ENCODE peak calls at places on chromosomes 16 and 17, in eight cellular contexts. W is A549; H is ascending aorta; M is hepatocyte; F is lung; O is CD8-positive, alpha-beta memory T cell; G is pancreas; I is effector memory CD4-positive, alpha-beta T cell. L is an unnamed sample. For H3K4me1, the result is how much of the 10 kb centered on the place peaks cover.

GRCh38 chr16:72992142-72992601 is 55.8 kb downstream of the ZFHX3 start:
- DNase-seq in W (no peak), H (peak), M (peak), F (no peak), O (no peak), G (no peak), I (no peak), L (no peak)

GRCh38 chr16:46972971-46973456 is 460 bp downstream of the DNAJA2 start:
- DNase-seq in W (no peak), H (peak), M (peak), F (peak), O (peak), G (peak), I (no peak), L (no peak)

GRCh38 chr17:66467766-66468165 is 165.4 kb downstream of the PRKCA start:
- DNase-seq in W (no peak), H (no peak), M (no peak), F (no peak), O (no peak), G (no peak), I (no peak), L (no peak)

GRCh38 chr17:40417258-40417608 is 463 bp downstream of the TOP2A start:
- DNase-seq in W (no peak), H (no peak), M (peak), F (no peak), O (no peak), G (no peak), I (no peak), L (peak)

GRCh38 chr17:73765824-73766563 is 121.7 kb upstream of the SDK2 start:
- DNase-seq in W (no peak), H (no peak), M (no peak), F (no peak), O (no peak), G (no peak), I (no peak), L (no peak)

GRCh38 chr16:68356249-68356918 is 45.6 kb downstream of the PRMT7 start:
- DNase-seq in W (no peak), H (no peak), M (no peak), F (no peak), O (peak), G (no peak), I (peak), L (peak)

GRCh38 chr16:87580855-87581261 is 21.4 kb upstream of the JPH3 start:
- DNase-seq in W (no peak), H (no peak), M (no peak), F (no peak), O (no peak), G (no peak), I (no peak), L (no peak)

GRCh38 chr17:5138616-5139453 is 23.0 kb downstream of the USP6 start:
- DNase-seq in W (no peak), H (no peak), M (no peak), F (peak), O (no peak), G (no peak), I (no peak), L (no peak)

GRCh38 chr17:4174556-4174955 is 31.6 kb downstream of the CYB5D2 start:
- DNase-seq in W (no peak), H (no peak), M (no peak), F (no peak), O (no peak), G (no peak), I (no peak), L (no peak)

GRCh38 chr16:28014851-28015250 is 48.7 kb downstream of the GSG1L start:
- DNase-seq in W (no peak), H (no peak), M (no peak), F (no peak), O (no peak), G (no peak), I (no peak), L (no peak)

GRCh38 chr17:58401287-58401686 is 16.0 kb downstream of the RNF43 start:
- DNase-seq in W (no peak), H (no peak), M (no peak), F (no peak), O (no peak), G (no peak), I (no peak), L (peak)

GRCh38 chr17:21036361-21036881 is 6.4 kb downstream of the USP22 start:
- DNase-seq in W (no peak), H (no peak), M (no peak), F (no peak), O (no peak), G (no peak), I (no peak), L (no peak)

GRCh38 chr17:41010421-41010820 is 1.5 kb upstream of the KRTAP3-1 start:
- DNase-seq in W (no peak), H (no peak), M (no peak), F (no peak), O (no peak), G (no peak), I (no peak), L (no peak)

GRCh38 chr17:38572665-38573365 is 32.9 kb downstream of the SRCIN1 start:
- DNase-seq in W (peak), H (no peak), M (peak), F (no peak), O (no peak), G (peak), I (no peak), L (no peak)

GRCh38 chr17:47205419-47205963 is 3.7 kb upstream of the MYL4 start:
- DNase-seq in W (no peak), H (peak), M (peak), F (peak), O (peak), G (peak), I (peak), L (peak)

GRCh38 chr16:7420843-7421242 is 88.2 kb downstream of the RBFOX1 start:
- DNase-seq in W (no peak), H (no peak), M (no peak), F (no peak), O (no peak), G (no peak), I (no peak), L (no peak)

GRCh38 chr17:35548978-35549377 is 11.5 kb upstream of the SLFN12L start:
- DNase-seq in W (no peak), H (no peak), M (no peak), F (no peak), O (no peak), G (no peak), I (no peak), L (no peak)

DNA sequence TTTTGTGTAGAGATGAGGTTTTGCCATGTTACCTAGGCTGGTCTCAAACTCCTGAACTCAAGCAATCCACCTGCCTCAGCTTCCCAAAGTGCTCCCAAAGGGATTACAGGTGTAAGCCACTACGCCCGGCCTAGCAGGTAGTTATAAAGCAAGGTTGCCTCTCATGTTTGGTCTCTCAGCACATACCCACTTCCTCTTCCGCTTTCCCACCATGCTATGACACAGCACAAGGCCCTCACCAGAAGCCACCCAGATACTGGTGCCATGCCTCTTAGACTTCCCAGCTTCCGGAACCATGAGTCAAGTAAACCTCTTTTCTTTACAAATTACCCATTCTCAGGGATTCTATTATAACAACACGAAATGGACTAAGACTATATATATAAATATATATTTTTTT is 143.6 kb downstream of the COPRS start:
- DNase-seq in W (no peak), H (peak), M (no peak), F (no peak), O (no peak), G (no peak), I (no peak), L (no peak)
- H3K4me3 ChIP-seq in W (no peak), H (no peak), M (no peak), F (no peak), O (no peak), G (no peak), I (no peak), L (no peak)

GRCh38 chr17:82104797-82105416 is 6.9 kb upstream of the FASN start:
- DNase-seq in W (no peak), H (no peak), M (no peak), F (no peak), O (no peak), G (no peak), I (no peak), L (no peak)
- H3K27ac ChIP-seq in W (no peak), H (no peak), M (peak), F (peak), O (no peak), G (no peak), I (no peak), L (no peak)

DNA sequence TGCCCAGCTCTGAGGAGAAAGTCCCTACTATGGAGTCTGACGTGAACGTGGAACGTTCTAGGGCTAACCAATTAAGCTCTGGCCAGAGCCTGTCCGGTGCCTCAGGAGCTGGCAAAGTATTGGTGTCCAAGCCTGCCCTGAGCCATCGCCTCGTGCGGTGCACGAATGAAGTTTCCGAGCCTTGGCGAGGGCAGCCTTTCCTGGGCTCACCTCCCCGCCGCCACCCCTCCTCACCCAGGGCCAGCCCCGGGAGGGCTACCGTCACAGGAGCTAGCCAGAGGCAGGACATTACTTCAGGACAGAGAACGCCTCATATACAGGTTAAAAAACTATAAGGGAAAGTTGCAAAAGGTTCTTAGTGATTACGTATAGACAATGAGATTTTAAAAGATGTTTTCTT is 23.6 kb upstream of the TRAP1 start:
- DNase-seq in W (no peak), H (no peak), M (no peak), F (no peak), O (no peak), G (no peak), I (no peak), L (no peak)
- H3K4me1 ChIP-seq in W (under half), H (under half), M (under half), F (under half), O (under half), G (under half), I (under half), L (under half)

DNA sequence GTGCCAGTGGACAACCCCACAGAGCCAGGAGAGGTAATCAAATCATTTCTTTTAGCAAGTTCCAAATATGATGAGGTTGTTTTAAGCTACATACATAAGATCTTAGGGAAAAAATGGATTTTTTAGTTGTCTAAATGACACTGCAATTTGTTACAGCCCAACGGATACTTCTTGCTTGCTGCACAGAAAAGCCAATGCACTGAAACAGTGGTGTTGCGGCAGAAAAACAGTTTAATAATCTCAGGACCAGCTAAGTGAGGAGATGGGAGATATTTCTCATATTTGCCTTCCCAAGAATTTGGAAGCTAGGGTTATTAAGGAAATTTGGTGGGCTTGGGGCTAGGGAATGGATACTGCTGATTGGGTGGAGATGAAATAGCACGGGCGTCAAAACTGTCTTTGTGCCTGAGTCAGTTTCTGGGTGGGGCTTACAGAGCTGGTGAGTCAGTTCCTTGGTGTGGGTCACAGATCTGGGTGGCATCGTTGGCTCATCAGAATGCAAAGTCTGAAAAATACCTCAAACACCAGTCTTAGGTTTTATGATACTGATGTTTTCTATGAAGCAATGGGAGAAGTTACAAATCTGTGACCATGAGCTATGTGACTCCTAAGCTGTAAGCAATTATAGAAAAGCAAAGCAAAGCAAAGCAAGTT is 255.4 kb downstream of the IRX3 start:
- DNase-seq in W (no peak), H (no peak), M (no peak), F (no peak), O (no peak), G (no peak), I (no peak), L (no peak)
- H3K4me3 ChIP-seq in W (no peak), H (no peak), M (no peak), F (no peak), O (no peak), G (no peak), I (no peak), L (no peak)

DNA sequence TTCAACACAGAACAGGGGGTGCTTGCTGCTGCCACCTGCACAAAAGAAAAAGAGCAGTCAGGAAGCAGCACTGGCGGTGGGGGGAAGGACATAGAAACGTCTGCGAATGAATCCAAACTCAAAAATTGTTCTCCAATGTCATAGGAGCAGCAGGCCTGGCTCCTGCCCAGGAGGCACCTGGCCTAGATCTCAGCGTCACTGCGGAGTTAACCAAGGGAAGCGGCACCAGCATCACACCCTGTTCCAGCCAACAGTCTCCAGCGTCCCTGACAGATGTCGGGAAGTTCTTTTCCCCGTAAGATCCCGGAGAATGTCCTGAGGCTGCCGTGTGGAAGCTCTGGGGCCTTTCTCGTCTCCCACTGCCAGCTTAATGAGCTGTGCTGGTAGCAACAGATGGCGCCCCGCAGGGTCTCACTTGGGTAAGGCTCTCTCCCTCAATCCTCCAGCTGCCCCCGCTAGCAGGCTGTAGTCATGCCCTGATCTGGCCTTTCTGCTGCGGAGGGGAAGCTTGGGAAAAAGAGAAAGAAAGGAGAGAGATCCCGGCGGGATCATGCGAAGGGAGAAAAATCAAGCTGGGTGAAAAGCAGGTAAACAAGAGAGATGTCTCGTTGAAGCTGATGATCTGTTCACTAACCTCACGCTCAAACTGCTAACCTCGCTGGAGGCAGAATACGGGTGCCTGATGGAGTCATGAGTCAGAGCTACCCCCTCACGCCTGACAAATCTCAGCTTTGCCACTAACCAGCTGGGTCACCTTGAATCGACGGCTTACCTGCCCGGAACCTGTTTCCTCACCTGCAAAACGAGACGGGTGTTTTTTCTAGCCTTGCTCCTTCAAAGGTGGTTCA is 57.4 kb downstream of the MARCHF10 start:
- DNase-seq in W (no peak), H (no peak), M (no peak), F (no peak), O (no peak), G (peak), I (no peak), L (no peak)
- H3K27ac ChIP-seq in W (no peak), H (no peak), M (no peak), F (no peak), O (no peak), G (no peak), I (no peak), L (no peak)

GRCh38 chr16:19288872-19289799 is 3.6 kb downstream of the CLEC19A start:
- DNase-seq in W (no peak), H (no peak), M (no peak), F (no peak), O (no peak), G (no peak), I (no peak), L (no peak)
- H3K4me1 ChIP-seq in W (under half), H (under half), M (under half), F (under half), O (under half), G (under half), I (under half), L (under half)

GRCh38 chr17:67974598-67975066 is 21.6 kb downstream of the C17orf58 start:
- DNase-seq in W (no peak), H (no peak), M (no peak), F (no peak), O (no peak), G (no peak), I (no peak), L (no peak)
- H3K4me3 ChIP-seq in W (no peak), H (no peak), M (no peak), F (no peak), O (no peak), G (no peak), I (no peak), L (no peak)